ENCODE peak calls at places on chromosomes 13 and 19, in six cellular contexts. One of them, this sample, is unnamed.

GRCh38 chr13:72151241-72151640 is 284.2 kb upstream of the DACH1 start:
- DNase-seq in fibroblast of the aortic adventitia: peak; percentile 1
- DNase-seq in HCT116: no peak
- DNase-seq in AG04450: no peak
- DNase-seq in esophagus squamous epithelium: no peak
- DNase-seq in foreskin fibroblast: peak; percentile 43
- DNase-seq in this sample: no peak

GRCh38 chr13:76043882-76044281 is 407.8 kb downstream of the LMO7 start:
- DNase-seq in fibroblast of the aortic adventitia: peak; percentile 6
- DNase-seq in esophagus squamous epithelium: no peak
- DNase-seq in AG04450: no peak
- DNase-seq in HCT116: no peak
- DNase-seq in foreskin fibroblast: no peak
- DNase-seq in this sample: no peak

GRCh38 chr13:110113284-110113764 is 193.6 kb downstream of the COL4A1 start:
- DNase-seq in esophagus squamous epithelium: no peak
- DNase-seq in fibroblast of the aortic adventitia: peak; percentile 58
- DNase-seq in foreskin fibroblast: peak; percentile 80
- DNase-seq in AG04450: no peak
- DNase-seq in HCT116: no peak
- DNase-seq in this sample: no peak

GRCh38 chr19:2176336-2176994 is 12.7 kb downstream of the DOT1L start:
- DNase-seq in AG04450: no peak
- DNase-seq in fibroblast of the aortic adventitia: no peak
- DNase-seq in foreskin fibroblast: no peak
- DNase-seq in HCT116: no peak
- DNase-seq in esophagus squamous epithelium: no peak
- DNase-seq in this sample: no peak

GRCh38 chr13:72686766-72687165 is 40.7 kb downstream of the MZT1 start:
- DNase-seq in esophagus squamous epithelium: no peak
- DNase-seq in fibroblast of the aortic adventitia: no peak
- DNase-seq in AG04450: no peak
- DNase-seq in HCT116: no peak
- DNase-seq in foreskin fibroblast: no peak
- DNase-seq in this sample: no peak

GRCh38 chr13:43014162-43014561 is 9.2 kb upstream of the DNAJC15 start:
- DNase-seq in AG04450: no peak
- DNase-seq in fibroblast of the aortic adventitia: no peak
- DNase-seq in HCT116: no peak
- DNase-seq in foreskin fibroblast: no peak
- DNase-seq in esophagus squamous epithelium: no peak
- DNase-seq in this sample: no peak

GRCh38 chr13:21139374-21139773 is 37.0 kb downstream of the SKA3 start:
- DNase-seq in fibroblast of the aortic adventitia: no peak
- DNase-seq in HCT116: no peak
- DNase-seq in foreskin fibroblast: no peak
- DNase-seq in esophagus squamous epithelium: no peak
- DNase-seq in AG04450: no peak
- DNase-seq in this sample: no peak

GRCh38 chr19:13881692-13882418 is 4.9 kb downstream of the NANOS3 start:
- DNase-seq in HCT116: no peak
- DNase-seq in foreskin fibroblast: peak; percentile 85
- DNase-seq in AG04450: no peak
- DNase-seq in esophagus squamous epithelium: no peak
- DNase-seq in fibroblast of the aortic adventitia: peak; percentile 23
- DNase-seq in this sample: no peak

DNA sequence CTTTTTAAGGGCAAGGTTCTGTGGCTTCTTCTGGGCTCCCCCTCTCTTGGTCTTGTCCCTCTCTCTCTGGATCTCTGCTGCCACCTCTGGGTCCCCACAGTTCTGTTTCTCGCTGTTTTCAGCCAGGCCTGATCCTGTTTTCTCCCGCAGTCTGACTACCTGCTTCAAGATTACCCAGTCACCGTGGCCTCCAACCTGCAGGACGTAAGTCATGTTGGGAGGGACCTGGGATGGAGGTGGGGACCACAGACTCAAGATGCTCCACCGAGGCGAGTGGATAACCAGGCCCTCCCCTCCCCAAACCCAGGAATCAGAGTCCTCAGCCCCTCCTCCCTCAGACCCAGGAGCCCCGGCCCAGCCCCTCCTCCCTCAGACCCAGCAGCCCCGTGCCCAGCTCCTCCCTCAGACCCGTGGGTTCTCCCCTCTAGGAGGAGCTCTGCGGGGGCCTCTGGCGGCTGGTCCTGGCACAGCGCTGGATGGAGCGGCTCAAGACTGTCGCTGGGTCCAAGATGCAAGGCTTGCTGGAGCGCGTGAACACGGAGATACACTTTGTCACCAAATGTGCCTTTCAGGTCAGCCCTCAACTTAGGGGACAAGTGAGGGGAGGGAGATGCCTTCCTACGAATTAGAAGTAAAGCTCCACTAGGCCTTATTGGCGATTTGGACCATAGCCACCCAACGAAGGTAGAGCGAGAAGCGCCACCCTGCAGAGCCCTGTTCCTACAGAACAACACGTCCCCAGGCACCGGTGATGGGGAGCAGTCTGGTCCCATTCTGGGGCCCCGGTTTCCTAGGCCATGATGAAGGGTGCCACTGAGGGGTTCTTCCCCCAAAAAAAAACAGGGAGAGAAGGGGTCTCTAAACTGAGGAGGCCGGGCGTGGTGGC is 2.2 kb downstream of the FLT3LG start:
- DNase-seq in fibroblast of the aortic adventitia: no peak
- DNase-seq in foreskin fibroblast: peak; percentile 57
- DNase-seq in HCT116: no peak
- DNase-seq in esophagus squamous epithelium: no peak
- DNase-seq in AG04450: no peak
- DNase-seq in this sample: no peak
- TF ChIP-seq CTCF in fibroblast of the aortic adventitia: peak; percentile 58
- TF ChIP-seq CTCF in foreskin fibroblast: peak; percentile 60
- TF ChIP-seq CTCF in HCT116: peak; percentile 84
- TF ChIP-seq CTCF in esophagus squamous epithelium: peak; percentile 14
- TF ChIP-seq CTCF in AG04450: peak; percentile 59
- TF ChIP-seq CTCF in this sample: peak; percentile 55

DNA sequence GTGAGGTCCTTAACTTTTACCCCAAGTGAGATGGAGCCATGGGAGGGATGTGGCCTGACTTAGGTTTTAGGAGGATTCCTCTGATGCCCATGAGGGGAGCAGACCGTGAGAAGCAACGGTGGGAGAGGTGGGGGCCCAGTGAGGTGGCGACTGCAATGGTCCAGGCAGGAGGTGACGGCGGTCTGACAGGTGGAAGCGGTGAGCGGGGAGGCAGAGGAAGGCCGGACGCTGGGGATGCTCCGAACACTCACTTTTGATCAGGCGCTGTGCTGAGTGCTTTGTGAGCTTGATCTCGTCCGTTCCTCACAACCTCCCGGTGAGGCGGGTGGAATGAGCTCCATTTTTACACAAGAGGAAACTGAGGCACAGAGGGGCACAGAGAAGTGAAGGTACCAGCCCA is 11.6 kb downstream of the NOVA2 start:
- DNase-seq in HCT116: no peak
- DNase-seq in AG04450: no peak
- DNase-seq in esophagus squamous epithelium: no peak
- DNase-seq in fibroblast of the aortic adventitia: no peak
- DNase-seq in foreskin fibroblast: no peak
- DNase-seq in this sample: no peak
- H3K4me3 ChIP-seq in HCT116: no peak overlapping the region
- H3K4me3 ChIP-seq in AG04450: no peak overlapping the region
- H3K4me3 ChIP-seq in esophagus squamous epithelium: no peak overlapping the region
- H3K4me3 ChIP-seq in fibroblast of the aortic adventitia: no peak overlapping the region
- H3K4me3 ChIP-seq in foreskin fibroblast: no peak overlapping the region
- H3K4me3 ChIP-seq in this sample: no peak overlapping the region

GRCh38 chr19:58150328-58150921 is at the start of gene ZNF329:
- DNase-seq in fibroblast of the aortic adventitia: peak; percentile 79
- DNase-seq in foreskin fibroblast: peak; percentile 95
- DNase-seq in AG04450: peak; percentile 58
- DNase-seq in HCT116: peak; percentile 29
- DNase-seq in esophagus squamous epithelium: no peak
- DNase-seq in this sample: peak; percentile 87
- TF ChIP-seq CTCF in fibroblast of the aortic adventitia: no peak
- TF ChIP-seq CTCF in foreskin fibroblast: no peak
- TF ChIP-seq CTCF in AG04450: no peak
- TF ChIP-seq CTCF in HCT116: no peak
- TF ChIP-seq CTCF in esophagus squamous epithelium: no peak
- TF ChIP-seq CTCF in this sample: peak; percentile 38

DNA sequence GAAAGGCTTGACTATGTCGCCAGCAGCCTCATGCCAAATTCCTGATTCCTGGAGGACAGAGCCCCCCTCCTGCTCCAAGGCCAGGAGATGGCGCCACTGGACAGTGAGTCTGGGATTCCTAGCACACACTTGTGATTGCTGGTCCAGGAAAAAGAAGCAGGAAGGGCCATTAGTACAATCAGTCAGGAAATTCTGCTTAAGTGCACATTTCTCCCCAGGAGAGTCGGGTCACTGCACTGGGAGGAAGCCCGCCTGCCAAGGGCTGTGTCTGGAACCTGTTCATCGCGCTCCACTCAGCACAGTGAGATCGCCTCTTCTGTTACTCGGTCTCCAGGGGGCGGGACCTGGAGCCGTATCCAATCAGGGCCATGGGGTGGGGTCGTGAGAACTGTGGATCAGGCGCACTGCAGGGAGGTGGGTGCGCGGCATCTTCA is 65.1 kb downstream of the ZNF823 start:
- DNase-seq in HCT116: no peak
- DNase-seq in esophagus squamous epithelium: no peak
- DNase-seq in fibroblast of the aortic adventitia: peak; percentile 73
- DNase-seq in foreskin fibroblast: peak; percentile 80
- DNase-seq in AG04450: no peak
- DNase-seq in this sample: peak; percentile 66
- H3K4me3 ChIP-seq in HCT116: no peak overlapping the region
- H3K4me3 ChIP-seq in esophagus squamous epithelium: peak overlapping the region; percentile 8
- H3K4me3 ChIP-seq in fibroblast of the aortic adventitia: peak overlapping the region; percentile 71
- H3K4me3 ChIP-seq in foreskin fibroblast: peak overlapping the region; percentile 44
- H3K4me3 ChIP-seq in AG04450: peak overlapping the region; percentile 56
- H3K4me3 ChIP-seq in this sample: peak overlapping the region; percentile 72

GRCh38 chr19:39306075-39306474 is 9.9 kb downstream of the IFNL1 start:
- DNase-seq in foreskin fibroblast: no peak
- DNase-seq in fibroblast of the aortic adventitia: no peak
- DNase-seq in AG04450: no peak
- DNase-seq in esophagus squamous epithelium: no peak
- DNase-seq in HCT116: no peak
- DNase-seq in this sample: no peak
- TF ChIP-seq CTCF in foreskin fibroblast: no peak
- TF ChIP-seq CTCF in fibroblast of the aortic adventitia: no peak
- TF ChIP-seq CTCF in AG04450: no peak
- TF ChIP-seq CTCF in esophagus squamous epithelium: no peak
- TF ChIP-seq CTCF in HCT116: no peak
- TF ChIP-seq CTCF in this sample: no peak

GRCh38 chr19:41226053-41226873 is 7.2 kb downstream of the AXL start:
- DNase-seq in esophagus squamous epithelium: no peak
- DNase-seq in AG04450: peak; percentile 85
- DNase-seq in fibroblast of the aortic adventitia: peak; percentile 80
- DNase-seq in HCT116: peak; percentile 72
- DNase-seq in foreskin fibroblast: peak; percentile 98
- DNase-seq in this sample: peak; percentile 65

GRCh38 chr19:41224632-41225031 is 5.6 kb downstream of the AXL start:
- DNase-seq in esophagus squamous epithelium: no peak
- DNase-seq in foreskin fibroblast: no peak
- DNase-seq in fibroblast of the aortic adventitia: no peak
- DNase-seq in AG04450: no peak
- DNase-seq in HCT116: no peak
- DNase-seq in this sample: no peak

GRCh38 chr19:41226874-41227390 is 7.9 kb downstream of the AXL start:
- DNase-seq in foreskin fibroblast: no peak
- DNase-seq in AG04450: no peak
- DNase-seq in fibroblast of the aortic adventitia: no peak
- DNase-seq in HCT116: no peak
- DNase-seq in esophagus squamous epithelium: no peak
- DNase-seq in this sample: no peak

GRCh38 chr19:41223431-41224234 is 4.6 kb downstream of the AXL start:
- DNase-seq in fibroblast of the aortic adventitia: peak; percentile 77
- DNase-seq in foreskin fibroblast: peak; percentile 96
- DNase-seq in esophagus squamous epithelium: no peak
- DNase-seq in AG04450: no peak
- DNase-seq in HCT116: peak; percentile 49
- DNase-seq in this sample: no peak

DNA sequence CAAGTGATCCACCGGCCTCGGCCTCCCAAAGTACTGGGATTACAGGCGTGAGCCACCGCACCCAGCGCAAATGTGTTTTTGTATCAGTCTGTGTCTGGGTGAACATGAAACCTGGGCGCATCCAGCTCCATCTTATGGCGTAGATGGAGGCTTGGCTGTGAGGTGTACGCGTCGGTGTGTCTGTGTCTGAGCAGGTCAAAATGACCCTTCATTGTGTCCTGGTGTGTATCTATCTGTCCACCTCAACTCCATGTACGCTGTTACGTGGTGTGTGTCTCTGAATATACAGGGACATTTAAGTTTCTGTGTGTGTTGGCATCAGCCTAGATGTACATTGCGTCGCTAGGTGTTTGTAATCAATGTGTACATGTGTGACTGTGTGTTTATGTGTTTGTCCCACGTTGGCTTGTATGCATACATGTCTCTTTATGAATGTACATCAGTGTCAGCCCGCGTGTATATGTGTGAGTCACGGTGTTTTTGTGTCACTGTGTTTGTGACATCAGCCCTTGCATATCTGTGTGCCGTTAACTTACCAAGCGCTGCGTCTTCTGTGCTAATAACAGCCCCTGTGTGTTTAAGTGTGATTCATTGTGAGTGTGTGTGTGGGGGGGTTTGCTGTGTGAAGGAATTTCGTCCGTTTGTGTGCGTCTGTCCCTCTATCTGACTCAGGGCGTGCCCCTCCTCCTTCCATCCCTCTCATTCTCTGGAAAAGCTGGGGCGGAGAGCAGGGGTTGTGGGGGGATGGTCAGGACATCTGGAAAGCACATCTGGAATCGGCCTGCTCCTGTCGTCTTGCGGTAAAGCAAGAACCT is 6.4 kb downstream of the AXL start:
- DNase-seq in esophagus squamous epithelium: no peak
- DNase-seq in foreskin fibroblast: peak; percentile 99
- DNase-seq in HCT116: peak; percentile 97
- DNase-seq in fibroblast of the aortic adventitia: peak; percentile 99
- DNase-seq in AG04450: peak; percentile 97
- DNase-seq in this sample: peak; percentile 48
- H3K4me3 ChIP-seq in esophagus squamous epithelium: peak overlapping the region; percentile 30
- H3K4me3 ChIP-seq in foreskin fibroblast: peak overlapping the region; percentile 37
- H3K4me3 ChIP-seq in HCT116: peak overlapping the region; percentile 33
- H3K4me3 ChIP-seq in fibroblast of the aortic adventitia: peak overlapping the region; percentile 57
- H3K4me3 ChIP-seq in AG04450: peak overlapping the region; percentile 52
- H3K4me3 ChIP-seq in this sample: peak overlapping the region; percentile 71

DNA sequence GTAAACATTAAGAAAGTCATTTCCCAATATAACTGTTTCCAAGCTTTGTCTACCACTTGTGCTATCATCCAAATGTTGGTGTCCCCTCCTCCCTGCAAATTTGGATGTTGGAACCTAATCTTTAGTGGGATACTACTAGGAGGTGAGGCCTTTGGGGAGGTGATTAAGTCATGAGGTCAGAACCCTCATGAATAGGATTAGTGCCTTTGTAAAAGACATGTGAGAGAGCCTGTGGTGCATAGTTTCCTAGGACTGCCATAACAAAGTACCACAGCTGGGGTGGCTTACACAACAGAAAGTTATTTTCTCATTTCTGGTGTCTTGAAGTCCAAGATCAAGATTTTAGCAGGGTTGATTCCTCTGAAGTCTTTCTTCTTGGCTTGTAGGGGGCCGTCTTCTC is 562.6 kb upstream of the ARGLU1 start:
- DNase-seq in foreskin fibroblast: no peak
- DNase-seq in fibroblast of the aortic adventitia: no peak
- DNase-seq in HCT116: no peak
- DNase-seq in esophagus squamous epithelium: no peak
- DNase-seq in AG04450: no peak
- DNase-seq in this sample: no peak
- TF ChIP-seq CTCF in foreskin fibroblast: no peak
- TF ChIP-seq CTCF in fibroblast of the aortic adventitia: no peak
- TF ChIP-seq CTCF in HCT116: no peak
- TF ChIP-seq CTCF in esophagus squamous epithelium: no peak
- TF ChIP-seq CTCF in AG04450: no peak
- TF ChIP-seq CTCF in this sample: no peak